ENCODE peak calls at places on chromosomes 6 and 20, in ten cellular contexts. One of them, this sample, is unnamed.

GRCh38 chr6:125191916-125192609 is 38.5 kb downstream of the TPD52L1 start:
- DNase-seq in NCI-H460: peak; percentile 72
- DNase-seq in fibroblast of the aortic adventitia: peak; percentile 86
- DNase-seq in activated CD4-positive, alpha-beta T cell treated with anti-CD3 and anti-CD28 coated beads, Interleukin-2, amount 10 ng/mL, durations not matched to agents 7 days and 5 days: peak; percentile 60
- DNase-seq in small intestine: peak; percentile 78
- DNase-seq in Caki2: peak; percentile 89
- DNase-seq in stimulated activated CD4-positive, alpha-beta T cell treated with anti-CD3 and anti-CD28 coated beads, Interleukin-4, amount 100 ng/mL, for 48 hours: peak; percentile 38
- DNase-seq in activated T-cell treated with anti-CD3 and anti-CD28 coated beads for 4 hours: peak; percentile 18
- DNase-seq in omental fat pad: peak; percentile 30
- DNase-seq in anterior cingulate cortex: no peak
- DNase-seq in this sample: peak; percentile 93

GRCh38 chr6:26187981-26188635 is 100.9 kb downstream of the HFE start:
- DNase-seq in omental fat pad: no peak
- DNase-seq in anterior cingulate cortex: no peak
- DNase-seq in small intestine: peak; percentile 62
- DNase-seq in activated T-cell treated with anti-CD3 and anti-CD28 coated beads for 4 hours: no peak
- DNase-seq in stimulated activated CD4-positive, alpha-beta T cell treated with anti-CD3 and anti-CD28 coated beads, Interleukin-4, amount 100 ng/mL, for 48 hours: no peak
- DNase-seq in fibroblast of the aortic adventitia: peak; percentile 46
- DNase-seq in Caki2: peak; percentile 65
- DNase-seq in activated CD4-positive, alpha-beta T cell treated with anti-CD3 and anti-CD28 coated beads, Interleukin-2, amount 10 ng/mL, durations not matched to agents 7 days and 5 days: peak; percentile 79
- DNase-seq in NCI-H460: no peak
- DNase-seq in this sample: peak; percentile 43

GRCh38 chr6:52375780-52376556 is 14.0 kb downstream of the PAQR8 start:
- DNase-seq in omental fat pad: no peak
- DNase-seq in NCI-H460: no peak
- DNase-seq in fibroblast of the aortic adventitia: no peak
- DNase-seq in activated T-cell treated with anti-CD3 and anti-CD28 coated beads for 4 hours: no peak
- DNase-seq in anterior cingulate cortex: no peak
- DNase-seq in Caki2: no peak
- DNase-seq in stimulated activated CD4-positive, alpha-beta T cell treated with anti-CD3 and anti-CD28 coated beads, Interleukin-4, amount 100 ng/mL, for 48 hours: no peak
- DNase-seq in small intestine: no peak
- DNase-seq in activated CD4-positive, alpha-beta T cell treated with anti-CD3 and anti-CD28 coated beads, Interleukin-2, amount 10 ng/mL, durations not matched to agents 7 days and 5 days: peak; percentile 25
- DNase-seq in this sample: no peak

GRCh38 chr6:125117818-125118217 is 35.8 kb upstream of the TPD52L1 start:
- DNase-seq in stimulated activated CD4-positive, alpha-beta T cell treated with anti-CD3 and anti-CD28 coated beads, Interleukin-4, amount 100 ng/mL, for 48 hours: no peak
- DNase-seq in small intestine: no peak
- DNase-seq in omental fat pad: no peak
- DNase-seq in fibroblast of the aortic adventitia: no peak
- DNase-seq in activated T-cell treated with anti-CD3 and anti-CD28 coated beads for 4 hours: no peak
- DNase-seq in Caki2: peak; percentile 59
- DNase-seq in activated CD4-positive, alpha-beta T cell treated with anti-CD3 and anti-CD28 coated beads, Interleukin-2, amount 10 ng/mL, durations not matched to agents 7 days and 5 days: no peak
- DNase-seq in NCI-H460: peak; percentile 54
- DNase-seq in anterior cingulate cortex: no peak
- DNase-seq in this sample: peak; percentile 49

GRCh38 chr6:149284904-149285303 is 32.6 kb upstream of the TAB2 start:
- DNase-seq in small intestine: no peak
- DNase-seq in omental fat pad: no peak
- DNase-seq in fibroblast of the aortic adventitia: no peak
- DNase-seq in Caki2: no peak
- DNase-seq in activated CD4-positive, alpha-beta T cell treated with anti-CD3 and anti-CD28 coated beads, Interleukin-2, amount 10 ng/mL, durations not matched to agents 7 days and 5 days: no peak
- DNase-seq in NCI-H460: no peak
- DNase-seq in activated T-cell treated with anti-CD3 and anti-CD28 coated beads for 4 hours: no peak
- DNase-seq in stimulated activated CD4-positive, alpha-beta T cell treated with anti-CD3 and anti-CD28 coated beads, Interleukin-4, amount 100 ng/mL, for 48 hours: no peak
- DNase-seq in anterior cingulate cortex: no peak
- DNase-seq in this sample: no peak

GRCh38 chr6:43386492-43386891 is 17.0 kb upstream of the ZNF318 start:
- DNase-seq in fibroblast of the aortic adventitia: peak; percentile 60
- DNase-seq in activated CD4-positive, alpha-beta T cell treated with anti-CD3 and anti-CD28 coated beads, Interleukin-2, amount 10 ng/mL, durations not matched to agents 7 days and 5 days: no peak
- DNase-seq in Caki2: no peak
- DNase-seq in activated T-cell treated with anti-CD3 and anti-CD28 coated beads for 4 hours: no peak
- DNase-seq in anterior cingulate cortex: no peak
- DNase-seq in small intestine: no peak
- DNase-seq in NCI-H460: no peak
- DNase-seq in stimulated activated CD4-positive, alpha-beta T cell treated with anti-CD3 and anti-CD28 coated beads, Interleukin-4, amount 100 ng/mL, for 48 hours: no peak
- DNase-seq in omental fat pad: no peak
- DNase-seq in this sample: no peak

GRCh38 chr6:156423829-156424228 is 353.3 kb upstream of the ARID1B start:
- DNase-seq in activated CD4-positive, alpha-beta T cell treated with anti-CD3 and anti-CD28 coated beads, Interleukin-2, amount 10 ng/mL, durations not matched to agents 7 days and 5 days: peak; percentile 69
- DNase-seq in anterior cingulate cortex: no peak
- DNase-seq in omental fat pad: no peak
- DNase-seq in fibroblast of the aortic adventitia: no peak
- DNase-seq in activated T-cell treated with anti-CD3 and anti-CD28 coated beads for 4 hours: no peak
- DNase-seq in NCI-H460: no peak
- DNase-seq in Caki2: peak; percentile 30
- DNase-seq in stimulated activated CD4-positive, alpha-beta T cell treated with anti-CD3 and anti-CD28 coated beads, Interleukin-4, amount 100 ng/mL, for 48 hours: no peak
- DNase-seq in small intestine: no peak
- DNase-seq in this sample: no peak

GRCh38 chr6:31464252-31465184 is 33.4 kb upstream of the MICB start:
- DNase-seq in omental fat pad: no peak
- DNase-seq in fibroblast of the aortic adventitia: no peak
- DNase-seq in activated CD4-positive, alpha-beta T cell treated with anti-CD3 and anti-CD28 coated beads, Interleukin-2, amount 10 ng/mL, durations not matched to agents 7 days and 5 days: no peak
- DNase-seq in NCI-H460: no peak
- DNase-seq in anterior cingulate cortex: no peak
- DNase-seq in stimulated activated CD4-positive, alpha-beta T cell treated with anti-CD3 and anti-CD28 coated beads, Interleukin-4, amount 100 ng/mL, for 48 hours: no peak
- DNase-seq in Caki2: no peak
- DNase-seq in activated T-cell treated with anti-CD3 and anti-CD28 coated beads for 4 hours: no peak
- DNase-seq in small intestine: no peak
- DNase-seq in this sample: no peak

GRCh38 chr6:105326216-105326615 is 76.7 kb downstream of the PREP start:
- DNase-seq in anterior cingulate cortex: no peak
- DNase-seq in NCI-H460: no peak
- DNase-seq in activated CD4-positive, alpha-beta T cell treated with anti-CD3 and anti-CD28 coated beads, Interleukin-2, amount 10 ng/mL, durations not matched to agents 7 days and 5 days: no peak
- DNase-seq in omental fat pad: no peak
- DNase-seq in Caki2: peak; percentile 13
- DNase-seq in stimulated activated CD4-positive, alpha-beta T cell treated with anti-CD3 and anti-CD28 coated beads, Interleukin-4, amount 100 ng/mL, for 48 hours: no peak
- DNase-seq in small intestine: peak; percentile 82
- DNase-seq in activated T-cell treated with anti-CD3 and anti-CD28 coated beads for 4 hours: no peak
- DNase-seq in fibroblast of the aortic adventitia: peak; percentile 30
- DNase-seq in this sample: peak; percentile 38

GRCh38 chr20:46646659-46647380 is 4.4 kb downstream of the SLC13A3 start:
- DNase-seq in activated T-cell treated with anti-CD3 and anti-CD28 coated beads for 4 hours: no peak
- DNase-seq in stimulated activated CD4-positive, alpha-beta T cell treated with anti-CD3 and anti-CD28 coated beads, Interleukin-4, amount 100 ng/mL, for 48 hours: no peak
- DNase-seq in Caki2: no peak
- DNase-seq in omental fat pad: no peak
- DNase-seq in activated CD4-positive, alpha-beta T cell treated with anti-CD3 and anti-CD28 coated beads, Interleukin-2, amount 10 ng/mL, durations not matched to agents 7 days and 5 days: no peak
- DNase-seq in anterior cingulate cortex: no peak
- DNase-seq in NCI-H460: no peak
- DNase-seq in fibroblast of the aortic adventitia: peak; percentile 11
- DNase-seq in small intestine: no peak
- DNase-seq in this sample: no peak

GRCh38 chr6:39312912-39313525 is 1.2 kb downstream of the KCNK17 start:
- DNase-seq in activated CD4-positive, alpha-beta T cell treated with anti-CD3 and anti-CD28 coated beads, Interleukin-2, amount 10 ng/mL, durations not matched to agents 7 days and 5 days: no peak
- DNase-seq in omental fat pad: no peak
- DNase-seq in activated T-cell treated with anti-CD3 and anti-CD28 coated beads for 4 hours: no peak
- DNase-seq in Caki2: no peak
- DNase-seq in small intestine: no peak
- DNase-seq in anterior cingulate cortex: no peak
- DNase-seq in stimulated activated CD4-positive, alpha-beta T cell treated with anti-CD3 and anti-CD28 coated beads, Interleukin-4, amount 100 ng/mL, for 48 hours: no peak
- DNase-seq in fibroblast of the aortic adventitia: no peak
- DNase-seq in NCI-H460: no peak
- DNase-seq in this sample: no peak

GRCh38 chr20:31861346-31862156 is 8.8 kb downstream of the DUSP15 start:
- DNase-seq in stimulated activated CD4-positive, alpha-beta T cell treated with anti-CD3 and anti-CD28 coated beads, Interleukin-4, amount 100 ng/mL, for 48 hours: peak; percentile 63
- DNase-seq in NCI-H460: peak; percentile 35
- DNase-seq in fibroblast of the aortic adventitia: peak; percentile 31
- DNase-seq in small intestine: peak; percentile 74
- DNase-seq in activated T-cell treated with anti-CD3 and anti-CD28 coated beads for 4 hours: peak; percentile 48
- DNase-seq in activated CD4-positive, alpha-beta T cell treated with anti-CD3 and anti-CD28 coated beads, Interleukin-2, amount 10 ng/mL, durations not matched to agents 7 days and 5 days: peak; percentile 67
- DNase-seq in omental fat pad: no peak
- DNase-seq in anterior cingulate cortex: peak; percentile 26
- DNase-seq in Caki2: peak; percentile 74
- DNase-seq in this sample: no peak

GRCh38 chr6:87756858-87757257 is 54.8 kb upstream of the AKIRIN2 start:
- DNase-seq in omental fat pad: no peak
- DNase-seq in small intestine: peak; percentile 21
- DNase-seq in anterior cingulate cortex: no peak
- DNase-seq in stimulated activated CD4-positive, alpha-beta T cell treated with anti-CD3 and anti-CD28 coated beads, Interleukin-4, amount 100 ng/mL, for 48 hours: peak; percentile 11
- DNase-seq in activated T-cell treated with anti-CD3 and anti-CD28 coated beads for 4 hours: no peak
- DNase-seq in fibroblast of the aortic adventitia: peak; percentile 90
- DNase-seq in Caki2: no peak
- DNase-seq in activated CD4-positive, alpha-beta T cell treated with anti-CD3 and anti-CD28 coated beads, Interleukin-2, amount 10 ng/mL, durations not matched to agents 7 days and 5 days: peak; percentile 16
- DNase-seq in NCI-H460: no peak
- DNase-seq in this sample: peak; percentile 76

GRCh38 chr20:11777387-11777786 is 140.3 kb upstream of the BTBD3 start:
- DNase-seq in small intestine: no peak
- DNase-seq in activated T-cell treated with anti-CD3 and anti-CD28 coated beads for 4 hours: no peak
- DNase-seq in activated CD4-positive, alpha-beta T cell treated with anti-CD3 and anti-CD28 coated beads, Interleukin-2, amount 10 ng/mL, durations not matched to agents 7 days and 5 days: no peak
- DNase-seq in NCI-H460: no peak
- DNase-seq in stimulated activated CD4-positive, alpha-beta T cell treated with anti-CD3 and anti-CD28 coated beads, Interleukin-4, amount 100 ng/mL, for 48 hours: no peak
- DNase-seq in Caki2: no peak
- DNase-seq in omental fat pad: no peak
- DNase-seq in fibroblast of the aortic adventitia: no peak
- DNase-seq in anterior cingulate cortex: no peak
- DNase-seq in this sample: no peak

GRCh38 chr6:96142142-96142541 is 126.4 kb downstream of the FUT9 start:
- DNase-seq in activated T-cell treated with anti-CD3 and anti-CD28 coated beads for 4 hours: no peak
- DNase-seq in NCI-H460: no peak
- DNase-seq in activated CD4-positive, alpha-beta T cell treated with anti-CD3 and anti-CD28 coated beads, Interleukin-2, amount 10 ng/mL, durations not matched to agents 7 days and 5 days: no peak
- DNase-seq in stimulated activated CD4-positive, alpha-beta T cell treated with anti-CD3 and anti-CD28 coated beads, Interleukin-4, amount 100 ng/mL, for 48 hours: no peak
- DNase-seq in fibroblast of the aortic adventitia: no peak
- DNase-seq in small intestine: no peak
- DNase-seq in omental fat pad: no peak
- DNase-seq in anterior cingulate cortex: no peak
- DNase-seq in Caki2: no peak
- DNase-seq in this sample: no peak

GRCh38 chr6:52815167-52816092 is 11.8 kb upstream of the GSTA1 start:
- DNase-seq in small intestine: peak; percentile 66
- DNase-seq in activated CD4-positive, alpha-beta T cell treated with anti-CD3 and anti-CD28 coated beads, Interleukin-2, amount 10 ng/mL, durations not matched to agents 7 days and 5 days: peak; percentile 50
- DNase-seq in activated T-cell treated with anti-CD3 and anti-CD28 coated beads for 4 hours: peak; percentile 21
- DNase-seq in stimulated activated CD4-positive, alpha-beta T cell treated with anti-CD3 and anti-CD28 coated beads, Interleukin-4, amount 100 ng/mL, for 48 hours: peak; percentile 16
- DNase-seq in Caki2: peak; percentile 39
- DNase-seq in anterior cingulate cortex: no peak
- DNase-seq in omental fat pad: no peak
- DNase-seq in NCI-H460: peak; percentile 29
- DNase-seq in fibroblast of the aortic adventitia: peak; percentile 60
- DNase-seq in this sample: peak; percentile 66

GRCh38 chr6:128275681-128276080 is 244.7 kb downstream of the PTPRK start:
- DNase-seq in NCI-H460: no peak
- DNase-seq in fibroblast of the aortic adventitia: peak; percentile 27
- DNase-seq in stimulated activated CD4-positive, alpha-beta T cell treated with anti-CD3 and anti-CD28 coated beads, Interleukin-4, amount 100 ng/mL, for 48 hours: no peak
- DNase-seq in anterior cingulate cortex: no peak
- DNase-seq in omental fat pad: no peak
- DNase-seq in Caki2: no peak
- DNase-seq in activated CD4-positive, alpha-beta T cell treated with anti-CD3 and anti-CD28 coated beads, Interleukin-2, amount 10 ng/mL, durations not matched to agents 7 days and 5 days: no peak
- DNase-seq in small intestine: no peak
- DNase-seq in activated T-cell treated with anti-CD3 and anti-CD28 coated beads for 4 hours: no peak
- DNase-seq in this sample: no peak

GRCh38 chr6:41786451-41787218 is 859 bp upstream of the TOMM6 start:
- DNase-seq in stimulated activated CD4-positive, alpha-beta T cell treated with anti-CD3 and anti-CD28 coated beads, Interleukin-4, amount 100 ng/mL, for 48 hours: peak; percentile 83
- DNase-seq in NCI-H460: peak; percentile 63
- DNase-seq in activated T-cell treated with anti-CD3 and anti-CD28 coated beads for 4 hours: peak; percentile 84
- DNase-seq in anterior cingulate cortex: peak; percentile 80
- DNase-seq in Caki2: peak; percentile 74
- DNase-seq in fibroblast of the aortic adventitia: peak; percentile 61
- DNase-seq in activated CD4-positive, alpha-beta T cell treated with anti-CD3 and anti-CD28 coated beads, Interleukin-2, amount 10 ng/mL, durations not matched to agents 7 days and 5 days: peak; percentile 88
- DNase-seq in omental fat pad: peak; percentile 65
- DNase-seq in small intestine: peak; percentile 88
- DNase-seq in this sample: peak; percentile 82

GRCh38 chr6:129073651-129074419 is 190.9 kb downstream of the LAMA2 start:
- DNase-seq in fibroblast of the aortic adventitia: peak; percentile 91
- DNase-seq in omental fat pad: no peak
- DNase-seq in stimulated activated CD4-positive, alpha-beta T cell treated with anti-CD3 and anti-CD28 coated beads, Interleukin-4, amount 100 ng/mL, for 48 hours: no peak
- DNase-seq in small intestine: no peak
- DNase-seq in Caki2: no peak
- DNase-seq in anterior cingulate cortex: no peak
- DNase-seq in activated CD4-positive, alpha-beta T cell treated with anti-CD3 and anti-CD28 coated beads, Interleukin-2, amount 10 ng/mL, durations not matched to agents 7 days and 5 days: no peak
- DNase-seq in NCI-H460: no peak
- DNase-seq in activated T-cell treated with anti-CD3 and anti-CD28 coated beads for 4 hours: no peak
- DNase-seq in this sample: peak; percentile 68

GRCh38 chr20:38049800-38050199 is 16.3 kb downstream of the RPRD1B start:
- DNase-seq in stimulated activated CD4-positive, alpha-beta T cell treated with anti-CD3 and anti-CD28 coated beads, Interleukin-4, amount 100 ng/mL, for 48 hours: no peak
- DNase-seq in fibroblast of the aortic adventitia: peak; percentile 51
- DNase-seq in NCI-H460: no peak
- DNase-seq in activated CD4-positive, alpha-beta T cell treated with anti-CD3 and anti-CD28 coated beads, Interleukin-2, amount 10 ng/mL, durations not matched to agents 7 days and 5 days: no peak
- DNase-seq in small intestine: no peak
- DNase-seq in anterior cingulate cortex: no peak
- DNase-seq in omental fat pad: no peak
- DNase-seq in Caki2: peak; percentile 46
- DNase-seq in activated T-cell treated with anti-CD3 and anti-CD28 coated beads for 4 hours: no peak
- DNase-seq in this sample: peak; percentile 40

GRCh38 chr20:51233345-51233744 is 210.4 kb upstream of the KCNG1 start:
- DNase-seq in Caki2: no peak
- DNase-seq in stimulated activated CD4-positive, alpha-beta T cell treated with anti-CD3 and anti-CD28 coated beads, Interleukin-4, amount 100 ng/mL, for 48 hours: no peak
- DNase-seq in fibroblast of the aortic adventitia: no peak
- DNase-seq in activated T-cell treated with anti-CD3 and anti-CD28 coated beads for 4 hours: no peak
- DNase-seq in omental fat pad: no peak
- DNase-seq in anterior cingulate cortex: no peak
- DNase-seq in small intestine: no peak
- DNase-seq in activated CD4-positive, alpha-beta T cell treated with anti-CD3 and anti-CD28 coated beads, Interleukin-2, amount 10 ng/mL, durations not matched to agents 7 days and 5 days: no peak
- DNase-seq in NCI-H460: no peak
- DNase-seq in this sample: no peak

GRCh38 chr6:14881399-14881798 is 364.5 kb upstream of the JARID2 start:
- DNase-seq in NCI-H460: no peak
- DNase-seq in stimulated activated CD4-positive, alpha-beta T cell treated with anti-CD3 and anti-CD28 coated beads, Interleukin-4, amount 100 ng/mL, for 48 hours: no peak
- DNase-seq in activated T-cell treated with anti-CD3 and anti-CD28 coated beads for 4 hours: no peak
- DNase-seq in anterior cingulate cortex: no peak
- DNase-seq in activated CD4-positive, alpha-beta T cell treated with anti-CD3 and anti-CD28 coated beads, Interleukin-2, amount 10 ng/mL, durations not matched to agents 7 days and 5 days: no peak
- DNase-seq in Caki2: peak; percentile 28
- DNase-seq in small intestine: peak; percentile 60
- DNase-seq in omental fat pad: no peak
- DNase-seq in fibroblast of the aortic adventitia: peak; percentile 85
- DNase-seq in this sample: peak; percentile 79

GRCh38 chr20:266604-267562 is 9.4 kb downstream of the DEFB132 start:
- DNase-seq in small intestine: peak; percentile 62
- DNase-seq in activated T-cell treated with anti-CD3 and anti-CD28 coated beads for 4 hours: peak; percentile 87
- DNase-seq in activated CD4-positive, alpha-beta T cell treated with anti-CD3 and anti-CD28 coated beads, Interleukin-2, amount 10 ng/mL, durations not matched to agents 7 days and 5 days: peak; percentile 91
- DNase-seq in omental fat pad: peak; percentile 93
- DNase-seq in fibroblast of the aortic adventitia: peak; percentile 65
- DNase-seq in Caki2: peak; percentile 84
- DNase-seq in NCI-H460: peak; percentile 76
- DNase-seq in anterior cingulate cortex: peak; percentile 75
- DNase-seq in stimulated activated CD4-positive, alpha-beta T cell treated with anti-CD3 and anti-CD28 coated beads, Interleukin-4, amount 100 ng/mL, for 48 hours: peak; percentile 94
- DNase-seq in this sample: peak; percentile 83

GRCh38 chr6:52909131-52909530 is 367 bp downstream of the GSTA3 start:
- DNase-seq in activated T-cell treated with anti-CD3 and anti-CD28 coated beads for 4 hours: no peak
- DNase-seq in omental fat pad: no peak
- DNase-seq in NCI-H460: no peak
- DNase-seq in stimulated activated CD4-positive, alpha-beta T cell treated with anti-CD3 and anti-CD28 coated beads, Interleukin-4, amount 100 ng/mL, for 48 hours: no peak
- DNase-seq in fibroblast of the aortic adventitia: no peak
- DNase-seq in activated CD4-positive, alpha-beta T cell treated with anti-CD3 and anti-CD28 coated beads, Interleukin-2, amount 10 ng/mL, durations not matched to agents 7 days and 5 days: no peak
- DNase-seq in anterior cingulate cortex: no peak
- DNase-seq in small intestine: no peak
- DNase-seq in Caki2: no peak
- DNase-seq in this sample: no peak

GRCh38 chr20:14948416-14948815 is 611.0 kb upstream of the FLRT3 start:
- DNase-seq in fibroblast of the aortic adventitia: no peak
- DNase-seq in activated T-cell treated with anti-CD3 and anti-CD28 coated beads for 4 hours: no peak
- DNase-seq in activated CD4-positive, alpha-beta T cell treated with anti-CD3 and anti-CD28 coated beads, Interleukin-2, amount 10 ng/mL, durations not matched to agents 7 days and 5 days: no peak
- DNase-seq in omental fat pad: no peak
- DNase-seq in Caki2: no peak
- DNase-seq in anterior cingulate cortex: no peak
- DNase-seq in small intestine: peak; percentile 11
- DNase-seq in NCI-H460: no peak
- DNase-seq in stimulated activated CD4-positive, alpha-beta T cell treated with anti-CD3 and anti-CD28 coated beads, Interleukin-4, amount 100 ng/mL, for 48 hours: no peak
- DNase-seq in this sample: no peak

GRCh38 chr6:110814488-110815259 is 595 bp downstream of the CDK19 start:
- DNase-seq in activated T-cell treated with anti-CD3 and anti-CD28 coated beads for 4 hours: peak; percentile 36
- DNase-seq in NCI-H460: peak; percentile 4
- DNase-seq in omental fat pad: no peak
- DNase-seq in small intestine: peak; percentile 48
- DNase-seq in Caki2: peak; percentile 44
- DNase-seq in fibroblast of the aortic adventitia: peak; percentile 31
- DNase-seq in activated CD4-positive, alpha-beta T cell treated with anti-CD3 and anti-CD28 coated beads, Interleukin-2, amount 10 ng/mL, durations not matched to agents 7 days and 5 days: peak; percentile 57
- DNase-seq in stimulated activated CD4-positive, alpha-beta T cell treated with anti-CD3 and anti-CD28 coated beads, Interleukin-4, amount 100 ng/mL, for 48 hours: peak; percentile 57
- DNase-seq in anterior cingulate cortex: peak; percentile 41
- DNase-seq in this sample: peak; percentile 51

GRCh38 chr20:3923818-3924217 is 34.6 kb downstream of the PANK2 start:
- DNase-seq in omental fat pad: no peak
- DNase-seq in activated T-cell treated with anti-CD3 and anti-CD28 coated beads for 4 hours: no peak
- DNase-seq in NCI-H460: no peak
- DNase-seq in Caki2: no peak
- DNase-seq in fibroblast of the aortic adventitia: peak; percentile 50
- DNase-seq in small intestine: no peak
- DNase-seq in anterior cingulate cortex: no peak
- DNase-seq in activated CD4-positive, alpha-beta T cell treated with anti-CD3 and anti-CD28 coated beads, Interleukin-2, amount 10 ng/mL, durations not matched to agents 7 days and 5 days: no peak
- DNase-seq in stimulated activated CD4-positive, alpha-beta T cell treated with anti-CD3 and anti-CD28 coated beads, Interleukin-4, amount 100 ng/mL, for 48 hours: no peak
- DNase-seq in this sample: peak; percentile 58

GRCh38 chr20:47784599-47785320 is 521 bp downstream of the SULF2 start:
- DNase-seq in fibroblast of the aortic adventitia: peak; percentile 45
- DNase-seq in stimulated activated CD4-positive, alpha-beta T cell treated with anti-CD3 and anti-CD28 coated beads, Interleukin-4, amount 100 ng/mL, for 48 hours: no peak
- DNase-seq in anterior cingulate cortex: no peak
- DNase-seq in small intestine: peak; percentile 37
- DNase-seq in Caki2: peak; percentile 64
- DNase-seq in omental fat pad: no peak
- DNase-seq in activated CD4-positive, alpha-beta T cell treated with anti-CD3 and anti-CD28 coated beads, Interleukin-2, amount 10 ng/mL, durations not matched to agents 7 days and 5 days: no peak
- DNase-seq in activated T-cell treated with anti-CD3 and anti-CD28 coated beads for 4 hours: no peak
- DNase-seq in NCI-H460: peak; percentile 9
- DNase-seq in this sample: peak; percentile 45

This sample was measured in cardiac fibroblast.